ENCODE peak calls at places on chromosomes 16 and 17, in four cellular contexts. N is A549, B is nephron progenitor cell, I is lower leg skin. L is an unnamed sample.

GRCh38 chr16:11162571-11163268 is 93.3 kb downstream of the SOCS1 start:
- DNase-seq in B (no peak), N (no peak), I (no peak), L (no peak)

GRCh38 chr17:43092891-43093290 is 32.3 kb downstream of the BRCA1 start:
- DNase-seq in N (no peak), B (no peak), I (no peak), L (no peak)

GRCh38 chr17:51238253-51238887 is 21.5 kb downstream of the MBTD1 start:
- DNase-seq in I (no peak), B (no peak), N (no peak), L (no peak)

GRCh38 chr17:8125947-8126305 is 2.0 kb upstream of the HES7 start:
- DNase-seq in I (no peak), N (peak), B (peak), L (peak)

GRCh38 chr16:79519448-79519847 is 81.1 kb downstream of the MAF start:
- DNase-seq in B (no peak), N (no peak), I (peak), L (no peak)

GRCh38 chr17:40564195-40564882 is 933 bp downstream of the CCR7 start:
- DNase-seq in N (no peak), I (peak), B (no peak), L (no peak)

GRCh38 chr17:2351269-2351668 is 14.0 kb downstream of the SGSM2 start:
- DNase-seq in N (no peak), I (no peak), B (no peak), L (no peak)

GRCh38 chr16:81424761-81425160 is 19.8 kb upstream of the CMIP start:
- DNase-seq in I (no peak), N (peak), B (no peak), L (no peak)

GRCh38 chr16:81466351-81466960 is 21.8 kb downstream of the CMIP start:
- DNase-seq in B (no peak), I (no peak), N (no peak), L (no peak)

GRCh38 chr17:28744104-28744801 is 442 bp downstream of the TRAF4 start:
- DNase-seq in N (peak), B (peak), I (no peak), L (peak)

GRCh38 chr16:65842067-65842466 is 524.4 kb upstream of the CDH5 start:
- DNase-seq in I (no peak), B (no peak), N (no peak), L (no peak)

GRCh38 chr16:65833171-65833871 is 533.2 kb upstream of the CDH5 start:
- DNase-seq in I (no peak), N (no peak), B (no peak), L (no peak)

GRCh38 chr16:65834680-65835079 is 531.8 kb upstream of the CDH5 start:
- DNase-seq in I (no peak), N (no peak), B (no peak), L (no peak)

GRCh38 chr16:65838001-65838400 is 528.5 kb upstream of the CDH5 start:
- DNase-seq in I (no peak), N (no peak), B (no peak), L (no peak)

GRCh38 chr16:65837431-65837986 is 529.0 kb upstream of the CDH5 start:
- DNase-seq in I (no peak), N (no peak), B (no peak), L (no peak)
- TF ChIP-seq CTCF in I (no peak), N (no peak), B (no peak), L (no peak)

GRCh38 chr17:71118039-71118438 is 948.7 kb downstream of the KCNJ2 start:
- DNase-seq in N (peak), I (no peak), B (no peak), L (no peak)
- TF ChIP-seq CTCF in N (peak), I (no peak), B (peak), L (peak)

DNA sequence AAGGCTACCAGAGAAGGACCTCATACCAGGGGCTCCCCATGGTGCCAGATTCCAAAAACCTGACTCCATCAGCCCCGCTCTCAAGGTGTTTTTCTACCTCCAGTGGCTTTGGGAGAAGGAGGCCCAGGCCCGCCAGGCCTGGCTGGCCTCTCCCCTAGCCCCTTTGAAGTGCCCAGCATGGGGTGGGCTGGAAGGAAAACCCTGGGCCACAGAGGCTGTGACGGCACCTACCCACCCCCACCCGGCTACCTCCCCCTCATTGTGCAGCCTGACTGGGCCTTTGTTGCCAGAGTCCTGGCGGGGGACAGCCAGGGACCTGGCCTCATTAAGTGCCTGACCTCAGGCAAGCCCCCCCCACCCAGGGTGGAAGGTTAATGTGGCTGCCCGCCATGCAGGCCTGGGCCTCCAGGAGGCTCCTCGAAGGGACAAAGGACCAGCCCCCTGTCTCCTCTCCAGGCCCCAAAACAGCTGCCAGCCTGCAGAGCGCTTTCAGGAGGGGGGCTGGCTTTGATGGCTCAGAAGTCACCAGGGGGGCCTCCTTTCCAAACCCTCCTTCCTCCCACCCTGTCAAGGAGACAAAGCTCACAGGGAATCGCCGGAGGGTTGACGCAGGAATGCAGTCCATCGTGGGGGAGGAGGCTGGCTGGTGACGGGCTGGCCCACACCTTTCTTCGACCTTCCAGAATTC is 159.4 kb downstream of the ZNF423 start:
- DNase-seq in I (no peak), N (no peak), B (peak), L (peak)
- TF ChIP-seq CTCF in I (no peak), N (no peak), B (no peak), L (no peak)

GRCh38 chr17:74935585-74936469 is at the start of gene OTOP3:
- DNase-seq in N (no peak), B (peak), I (no peak), L (no peak)

GRCh38 chr17:74937064-74938051 is 1.7 kb downstream of the OTOP3 start:
- DNase-seq in I (peak), B (peak), N (no peak), L (no peak)

GRCh38 chr17:74938194-74938950 is 2.7 kb downstream of the OTOP3 start:
- DNase-seq in N (no peak), I (peak), B (no peak), L (no peak)

GRCh38 chr17:74936470-74936799 is 737 bp downstream of the OTOP3 start:
- DNase-seq in I (no peak), B (no peak), N (no peak), L (no peak)

DNA sequence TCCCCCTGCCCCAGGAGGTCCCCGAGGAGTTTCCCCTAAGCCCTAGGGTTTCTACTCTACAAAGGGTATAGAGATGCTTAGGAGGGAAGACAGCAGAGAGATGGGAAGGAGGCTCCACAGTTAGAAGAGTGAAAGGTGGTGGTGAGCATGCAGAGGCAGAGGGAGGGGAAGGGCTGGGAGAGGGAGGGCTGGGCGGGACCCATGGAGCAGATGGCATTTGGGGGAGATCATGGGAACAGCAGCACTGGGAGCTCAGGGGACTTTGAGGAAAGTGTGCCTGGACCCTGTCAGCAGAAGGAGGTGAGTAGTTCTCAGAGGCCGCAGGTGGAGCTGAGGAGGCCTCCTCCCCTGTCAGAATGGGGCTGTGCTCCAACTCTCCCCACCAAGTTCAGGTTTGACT is 650 bp upstream of the OTOP3 start:
- DNase-seq in I (no peak), N (no peak), B (no peak), L (no peak)
- TF ChIP-seq CTCF in I (no peak), N (no peak), B (no peak), L (no peak)

L was measured in neural crest cell.